ENCODE peak calls at places on chromosomes 12 and 14, in five cellular contexts. Z, V, E, J and X are unnamed samples.
A peak's percentile ranks its signal among the peaks of the same experiment; 100 is the strongest.

GRCh38 chr14:105390849-105391500 is 7.4 kb upstream of the TEX22 start:
- DNase-seq in E (no peak), Z (no peak), V (no peak), J (no peak), X (peak; percentile 67)

GRCh38 chr14:99314623-99315022 is 42.6 kb upstream of the BCL11B start:
- DNase-seq in Z (no peak), E (no peak), J (no peak), V (no peak), X (no peak)

GRCh38 chr12:131869871-131870418 is 24.5 kb upstream of the ULK1 start:
- DNase-seq in E (no peak), V (no peak), Z (no peak), J (no peak), X (no peak)

GRCh38 chr12:122499991-122500684 is 594 bp downstream of the ZCCHC8 start:
- DNase-seq in Z (peak; percentile 30), V (no peak), J (peak; percentile 14), E (no peak), X (peak; percentile 59)

GRCh38 chr14:68208218-68208617 is 388.6 kb downstream of the RAD51B start:
- DNase-seq in Z (no peak), E (no peak), J (no peak), V (no peak), X (no peak)

GRCh38 chr14:35678403-35679028 is 130.6 kb downstream of the RALGAPA1 start:
- DNase-seq in E (no peak), V (no peak), J (no peak), Z (no peak), X (no peak)

GRCh38 chr12:45731376-45731775 is 1.9 kb downstream of the ARID2 start:
- DNase-seq in J (no peak), Z (no peak), V (no peak), E (no peak), X (no peak)

GRCh38 chr12:111806304-111806703 is 35.7 kb upstream of the MAPKAPK5 start:
- DNase-seq in E (no peak), J (no peak), Z (no peak), V (no peak), X (no peak)

GRCh38 chr14:75514673-75515630 is 7.3 kb upstream of the BATF start:
- DNase-seq in V (no peak), Z (no peak), E (no peak), J (peak; percentile 39), X (peak; percentile 88)

GRCh38 chr14:96730386-96730785 is 66.8 kb upstream of the VRK1 start:
- DNase-seq in V (no peak), J (no peak), E (no peak), Z (no peak), X (no peak)

GRCh38 chr14:87483651-87484260 is 509.2 kb downstream of the GALC start:
- DNase-seq in V (no peak), J (no peak), E (no peak), Z (no peak), X (no peak)

GRCh38 chr12:111664961-111665865 is 20.5 kb downstream of the BRAP start:
- DNase-seq in Z (no peak), J (no peak), E (no peak), V (no peak), X (no peak)

GRCh38 chr14:33943081-33943480 is 7.8 kb downstream of the EGLN3 start:
- DNase-seq in Z (no peak), E (no peak), V (no peak), J (no peak), X (no peak)

GRCh38 chr12:22743700-22744099 is 118.7 kb downstream of the ETNK1 start:
- DNase-seq in V (no peak), Z (no peak), J (no peak), E (no peak), X (no peak)

GRCh38 chr12:75289678-75290200 is 40.4 kb downstream of the CAPS2 start:
- DNase-seq in Z (no peak), J (no peak), V (no peak), E (no peak), X (no peak)

GRCh38 chr14:70808402-70809237 is 693 bp downstream of the MAP3K9 start:
- DNase-seq in Z (peak; percentile 40), J (peak; percentile 45), V (no peak), E (peak; percentile 22), X (peak; percentile 38)

GRCh38 chr12:101276433-101276832 is 3.5 kb upstream of the UTP20 start:
- DNase-seq in Z (no peak), E (no peak), J (no peak), V (no peak), X (no peak)

GRCh38 chr12:65615091-65615490 is 209.2 kb upstream of the HMGA2 start:
- DNase-seq in E (no peak), V (no peak), J (no peak), Z (no peak), X (no peak)

GRCh38 chr12:62934799-62935674 is at the start of gene PPM1H:
- DNase-seq in V (no peak), E (no peak), Z (peak; percentile 53), J (no peak), X (peak; percentile 93)

GRCh38 chr12:121578230-121579189 is 2.3 kb downstream of the KDM2B start:
- DNase-seq in Z (no peak), V (no peak), J (no peak), E (no peak), X (peak; percentile 82)

GRCh38 chr12:10243803-10244520 is 31.3 kb downstream of the GABARAPL1 start:
- DNase-seq in E (no peak), Z (no peak), J (no peak), V (no peak), X (no peak)

GRCh38 chr14:54549862-54550261 is 17.1 kb upstream of the SAMD4A start:
- DNase-seq in V (no peak), E (no peak), Z (no peak), J (no peak), X (no peak)

GRCh38 chr12:132140918-132141841 is 2.9 kb downstream of the DDX51 start:
- DNase-seq in E (no peak), V (no peak), J (no peak), Z (no peak), X (peak; percentile 18)

GRCh38 chr12:13038491-13039161 is 5.6 kb upstream of the FAM234B start:
- DNase-seq in E (no peak), V (no peak), Z (no peak), J (no peak), X (no peak)

GRCh38 chr14:100078216-100078780 is 13.1 kb downstream of the EVL start:
- DNase-seq in J (no peak), V (no peak), Z (no peak), E (no peak), X (no peak)

GRCh38 chr12:46921048-46921753 is 95.4 kb upstream of the SLC38A4 start:
- DNase-seq in J (no peak), Z (no peak), V (no peak), E (no peak), X (no peak)

GRCh38 chr12:124236651-124237050 is 58.2 kb upstream of the RFLNA start:
- DNase-seq in J (no peak), E (no peak), V (no peak), Z (no peak), X (no peak)

GRCh38 chr12:114933428-114934160 is 249.6 kb upstream of the TBX3 start:
- DNase-seq in V (no peak), E (no peak), Z (no peak), J (no peak), X (no peak)

GRCh38 chr14:35420036-35420811 is 15.7 kb upstream of the NFKBIA start:
- DNase-seq in V (no peak), Z (no peak), E (no peak), J (no peak), X (no peak)

GRCh38 chr12:133130808-133131128 is 341 bp downstream of the ZNF10 start:
- DNase-seq in V (no peak), Z (no peak), E (peak; percentile 41), J (peak; percentile 36), X (peak; percentile 23)

GRCh38 chr12:71484272-71484905 is 44.8 kb downstream of the LGR5 start:
- DNase-seq in J (no peak), E (no peak), V (no peak), Z (no peak), X (no peak)

GRCh38 chr12:42237052-42237852 is 796 bp downstream of the YAF2 start:
- DNase-seq in V (peak; percentile 23), Z (peak; percentile 43), E (peak; percentile 38), J (peak; percentile 56), X (peak; percentile 86)

GRCh38 chr12:66403746-66404145 is 101.5 kb downstream of the HELB start:
- DNase-seq in E (no peak), V (no peak), Z (no peak), J (no peak), X (no peak)

GRCh38 chr14:33163109-33163508 is 224.4 kb downstream of the NPAS3 start:
- DNase-seq in Z (no peak), E (no peak), J (no peak), V (no peak), X (no peak)

GRCh38 chr12:100801335-100801734 is 6.8 kb downstream of the ANO4 start:
- DNase-seq in V (no peak), J (no peak), Z (no peak), E (no peak), X (no peak)

GRCh38 chr14:99194136-99194535 is 77.9 kb downstream of the BCL11B start:
- DNase-seq in V (no peak), Z (no peak), E (no peak), J (no peak), X (no peak)

GRCh38 chr12:6547987-6548386 is 7.9 kb downstream of the IFFO1 start:
- DNase-seq in J (no peak), V (no peak), E (no peak), Z (no peak), X (no peak)

GRCh38 chr12:57452937-57453509 is 2.1 kb upstream of the INHBE start:
- DNase-seq in J (no peak), V (no peak), Z (no peak), E (no peak), X (no peak)

GRCh38 chr14:68307769-68308168 is 485.1 kb downstream of the ZFP36L1 start:
- DNase-seq in J (no peak), V (no peak), E (no peak), Z (no peak), X (no peak)